ENCODE peak calls at places on chromosomes 11 and 22, in five cellular contexts. One of them, this sample, is unnamed.

GRCh38 chr11:36253238-36253637 is 36.0 kb downstream of the COMMD9 start:
- DNase-seq in PC-3: no peak
- DNase-seq in NB4: no peak
- DNase-seq in IMR-90: no peak
- DNase-seq in A549: no peak
- DNase-seq in this sample: no peak

GRCh38 chr11:43518407-43519165 is 159.9 kb downstream of the TTC17 start:
- DNase-seq in PC-3: no peak
- DNase-seq in IMR-90: peak; percentile 34
- DNase-seq in A549: no peak
- DNase-seq in NB4: no peak
- DNase-seq in this sample: no peak

GRCh38 chr11:60657880-60658279 is 41.5 kb upstream of the MS4A8 start:
- DNase-seq in PC-3: no peak
- DNase-seq in NB4: no peak
- DNase-seq in A549: peak; percentile 16
- DNase-seq in IMR-90: no peak
- DNase-seq in this sample: no peak

GRCh38 chr11:123475478-123475877 is 45.4 kb downstream of the GRAMD1B start:
- DNase-seq in NB4: peak; percentile 43
- DNase-seq in PC-3: peak; percentile 72
- DNase-seq in A549: peak; percentile 58
- DNase-seq in IMR-90: peak; percentile 57
- DNase-seq in this sample: no peak

GRCh38 chr11:82398300-82398815 is 335.3 kb downstream of the FAM181B start:
- DNase-seq in PC-3: no peak
- DNase-seq in A549: no peak
- DNase-seq in NB4: no peak
- DNase-seq in IMR-90: no peak
- DNase-seq in this sample: no peak

GRCh38 chr11:6635082-6635932 is 16.1 kb upstream of the TPP1 start:
- DNase-seq in A549: no peak
- DNase-seq in NB4: peak; percentile 93
- DNase-seq in IMR-90: peak; percentile 87
- DNase-seq in PC-3: no peak
- DNase-seq in this sample: no peak

GRCh38 chr11:61079416-61080150 is 22.7 kb upstream of the CD5 start:
- DNase-seq in PC-3: no peak
- DNase-seq in IMR-90: no peak
- DNase-seq in A549: no peak
- DNase-seq in NB4: no peak
- DNase-seq in this sample: no peak

GRCh38 chr11:115391598-115391997 is 112.6 kb downstream of the CADM1 start:
- DNase-seq in NB4: no peak
- DNase-seq in PC-3: no peak
- DNase-seq in IMR-90: peak; percentile 31
- DNase-seq in A549: no peak
- DNase-seq in this sample: no peak

GRCh38 chr11:122069946-122070345 is 46.1 kb downstream of the BLID start:
- DNase-seq in IMR-90: peak; percentile 91
- DNase-seq in A549: peak; percentile 33
- DNase-seq in NB4: peak; percentile 7
- DNase-seq in PC-3: peak; percentile 38
- DNase-seq in this sample: peak; percentile 28

GRCh38 chr11:68706237-68706636 is 21.9 kb downstream of the GAL start:
- DNase-seq in IMR-90: no peak
- DNase-seq in A549: no peak
- DNase-seq in NB4: no peak
- DNase-seq in PC-3: no peak
- DNase-seq in this sample: no peak

GRCh38 chr11:67613960-67614715 is 7.4 kb downstream of the NDUFV1 start:
- DNase-seq in IMR-90: peak; percentile 13
- DNase-seq in PC-3: peak; percentile 53
- DNase-seq in A549: peak; percentile 46
- DNase-seq in NB4: peak; percentile 97
- DNase-seq in this sample: no peak

GRCh38 chr11:11534981-11535380 is 86.8 kb downstream of the GALNT18 start:
- DNase-seq in PC-3: no peak
- DNase-seq in NB4: no peak
- DNase-seq in IMR-90: peak; percentile 37
- DNase-seq in A549: no peak
- DNase-seq in this sample: no peak

GRCh38 chr11:105829084-105829483 is 193.0 kb downstream of the MSANTD4 start:
- DNase-seq in A549: no peak
- DNase-seq in NB4: peak; percentile 59
- DNase-seq in IMR-90: no peak
- DNase-seq in PC-3: no peak
- DNase-seq in this sample: no peak

GRCh38 chr22:22796729-22797128 is 90.9 kb upstream of the IGLL5 start:
- DNase-seq in PC-3: no peak
- DNase-seq in IMR-90: no peak
- DNase-seq in NB4: no peak
- DNase-seq in A549: no peak
- DNase-seq in this sample: no peak

GRCh38 chr11:115348404-115348803 is 155.8 kb downstream of the CADM1 start:
- DNase-seq in A549: no peak
- DNase-seq in NB4: no peak
- DNase-seq in IMR-90: no peak
- DNase-seq in PC-3: no peak
- DNase-seq in this sample: no peak

GRCh38 chr11:68761801-68762200 is 10.5 kb upstream of the TESMIN start:
- DNase-seq in IMR-90: no peak
- DNase-seq in NB4: no peak
- DNase-seq in PC-3: no peak
- DNase-seq in A549: no peak
- DNase-seq in this sample: no peak

GRCh38 chr11:90288207-90288821 is 65.5 kb upstream of the CHORDC1 start:
- DNase-seq in IMR-90: peak; percentile 3
- DNase-seq in PC-3: peak; percentile 53
- DNase-seq in NB4: peak; percentile 39
- DNase-seq in A549: peak; percentile 40
- DNase-seq in this sample: no peak

GRCh38 chr11:93288767-93289166 is 41.8 kb upstream of the DEUP1 start:
- DNase-seq in NB4: no peak
- DNase-seq in A549: no peak
- DNase-seq in PC-3: no peak
- DNase-seq in IMR-90: no peak
- DNase-seq in this sample: no peak

GRCh38 chr11:81007046-81007445 is 1566.2 kb upstream of the TENM4 start:
- DNase-seq in NB4: peak; percentile 8
- DNase-seq in PC-3: peak; percentile 63
- DNase-seq in A549: no peak
- DNase-seq in IMR-90: peak; percentile 14
- DNase-seq in this sample: no peak

GRCh38 chr22:17434856-17435255 is 65.6 kb downstream of the CECR2 start:
- DNase-seq in NB4: no peak
- DNase-seq in PC-3: no peak
- DNase-seq in A549: no peak
- DNase-seq in IMR-90: no peak
- DNase-seq in this sample: no peak

GRCh38 chr11:120180571-120181445 is 30.0 kb upstream of the OAF start:
- DNase-seq in IMR-90: peak; percentile 90
- DNase-seq in PC-3: peak; percentile 16
- DNase-seq in A549: no peak
- DNase-seq in NB4: peak; percentile 50
- DNase-seq in this sample: peak; percentile 26

GRCh38 chr11:14499178-14499559 is 442 bp downstream of the COPB1 start:
- DNase-seq in PC-3: peak; percentile 7
- DNase-seq in A549: peak; percentile 19
- DNase-seq in NB4: peak; percentile 55
- DNase-seq in IMR-90: peak; percentile 10
- DNase-seq in this sample: no peak

GRCh38 chr22:31337178-31337577 is 9.0 kb downstream of the PATZ1 start:
- DNase-seq in PC-3: peak; percentile 51
- DNase-seq in A549: no peak
- DNase-seq in NB4: no peak
- DNase-seq in IMR-90: peak; percentile 28
- DNase-seq in this sample: no peak

GRCh38 chr22:31122532-31123291 is at the start of gene INPP5J:
- DNase-seq in NB4: no peak
- DNase-seq in A549: peak; percentile 24
- DNase-seq in IMR-90: peak; percentile 50
- DNase-seq in PC-3: peak; percentile 44
- DNase-seq in this sample: no peak

GRCh38 chr22:26845016-26845728 is 187.8 kb downstream of the MIAT start:
- DNase-seq in IMR-90: no peak
- DNase-seq in NB4: peak; percentile 4
- DNase-seq in A549: no peak
- DNase-seq in PC-3: no peak
- DNase-seq in this sample: no peak

GRCh38 chr22:23579870-23580585 is at the start of gene IGLL1:
- DNase-seq in A549: no peak
- DNase-seq in NB4: peak; percentile 35
- DNase-seq in PC-3: no peak
- DNase-seq in IMR-90: no peak
- DNase-seq in this sample: no peak

GRCh38 chr11:9039194-9039593 is 35.4 kb upstream of the NRIP3 start:
- DNase-seq in NB4: peak; percentile 40
- DNase-seq in PC-3: peak; percentile 75
- DNase-seq in A549: peak; percentile 17
- DNase-seq in IMR-90: peak; percentile 3
- DNase-seq in this sample: no peak

GRCh38 chr11:9646324-9646723 is 17.6 kb upstream of the SWAP70 start:
- DNase-seq in A549: no peak
- DNase-seq in PC-3: no peak
- DNase-seq in IMR-90: no peak
- DNase-seq in NB4: no peak
- DNase-seq in this sample: no peak

GRCh38 chr11:70544774-70545625 is 146.7 kb downstream of the CTTN start:
- DNase-seq in NB4: no peak
- DNase-seq in PC-3: peak; percentile 74
- DNase-seq in A549: peak; percentile 21
- DNase-seq in IMR-90: peak; percentile 23
- DNase-seq in this sample: no peak

GRCh38 chr11:93519179-93519578 is 24.0 kb downstream of the SMCO4 start:
- DNase-seq in NB4: no peak
- DNase-seq in PC-3: no peak
- DNase-seq in IMR-90: no peak
- DNase-seq in A549: no peak
- DNase-seq in this sample: no peak

GRCh38 chr22:41931701-41932269 is 5.2 kb upstream of the TNFRSF13C start:
- DNase-seq in NB4: peak; percentile 60
- DNase-seq in PC-3: no peak
- DNase-seq in IMR-90: no peak
- DNase-seq in A549: no peak
- DNase-seq in this sample: no peak

GRCh38 chr11:64844330-64845124 is at the start of gene CDC42BPG:
- DNase-seq in NB4: peak; percentile 83
- DNase-seq in IMR-90: peak; percentile 46
- DNase-seq in PC-3: peak; percentile 95
- DNase-seq in A549: peak; percentile 68
- DNase-seq in this sample: no peak

GRCh38 chr11:133064152-133064877 is 468.0 kb downstream of the OPCML start:
- DNase-seq in IMR-90: peak; percentile 48
- DNase-seq in A549: no peak
- DNase-seq in PC-3: no peak
- DNase-seq in NB4: peak; percentile 27
- DNase-seq in this sample: no peak
- TF ChIP-seq CTCF in IMR-90: peak; percentile 63
- TF ChIP-seq CTCF in A549: no peak
- TF ChIP-seq CTCF in PC-3: peak; percentile 9
- TF ChIP-seq CTCF in NB4: peak; percentile 36
- TF ChIP-seq CTCF in this sample: no peak

GRCh38 chr11:112793416-112793815 is 167.8 kb upstream of the NCAM1 start:
- DNase-seq in NB4: no peak
- DNase-seq in IMR-90: no peak
- DNase-seq in PC-3: no peak
- DNase-seq in A549: no peak
- DNase-seq in this sample: no peak
- TF ChIP-seq CTCF in NB4: no peak
- TF ChIP-seq CTCF in IMR-90: no peak
- TF ChIP-seq CTCF in PC-3: no peak
- TF ChIP-seq CTCF in A549: no peak
- TF ChIP-seq CTCF in this sample: no peak

GRCh38 chr11:128290106-128290840 is 297.1 kb downstream of the ETS1 start:
- DNase-seq in IMR-90: peak; percentile 95
- DNase-seq in NB4: peak; percentile 81
- DNase-seq in PC-3: peak; percentile 94
- DNase-seq in A549: peak; percentile 59
- DNase-seq in this sample: no peak
- TF ChIP-seq CTCF in IMR-90: peak; percentile 89
- TF ChIP-seq CTCF in NB4: peak; percentile 82
- TF ChIP-seq CTCF in PC-3: peak; percentile 97
- TF ChIP-seq CTCF in A549: peak; percentile 77
- TF ChIP-seq CTCF in this sample: no peak

GRCh38 chr11:62787005-62787759 is at the start of gene TMEM179B:
- DNase-seq in PC-3: peak; percentile 100
- DNase-seq in A549: peak; percentile 98
- DNase-seq in IMR-90: peak; percentile 98
- DNase-seq in NB4: peak; percentile 100
- DNase-seq in this sample: peak; percentile 99
- TF ChIP-seq CTCF in PC-3: peak; percentile 39
- TF ChIP-seq CTCF in A549: no peak
- TF ChIP-seq CTCF in IMR-90: peak; percentile 74
- TF ChIP-seq CTCF in NB4: peak; percentile 69
- TF ChIP-seq CTCF in this sample: no peak

GRCh38 chr22:47167056-47167455 is 404.6 kb downstream of the TBC1D22A start:
- DNase-seq in PC-3: no peak
- DNase-seq in A549: no peak
- DNase-seq in IMR-90: no peak
- DNase-seq in NB4: no peak
- DNase-seq in this sample: peak; percentile 2
- TF ChIP-seq CTCF in PC-3: no peak
- TF ChIP-seq CTCF in A549: no peak
- TF ChIP-seq CTCF in IMR-90: no peak
- TF ChIP-seq CTCF in NB4: no peak
- TF ChIP-seq CTCF in this sample: no peak

This sample was measured in omental fat pad.